ENCODE peak calls at places on chromosomes 3 and 15, in ten cellular contexts. One of them, this sample, is unnamed.

GRCh38 chr3:30112904-30113484 is 493.4 kb upstream of the TGFBR2 start:
- DNase-seq in GM03348: peak
- DNase-seq in caudate nucleus: no peak
- DNase-seq in AG08395: peak
- DNase-seq in endothelial cell: no peak
- DNase-seq in epithelial cell of esophagus: peak
- DNase-seq in HFF-Myc: peak
- DNase-seq in activated T-helper 1 cell treated with Interleukin-2 at 50 U/mL for 16 hours: no peak
- DNase-seq in amniotic stem cell: no peak
- DNase-seq in NCI-H1092 treated with DMSO at 0.1 percent for 48 hours: peak
- DNase-seq in this sample: peak

GRCh38 chr15:29115093-29115991 is 154.3 kb downstream of the NSMCE3 start:
- DNase-seq in caudate nucleus: no peak
- DNase-seq in activated T-helper 1 cell treated with Interleukin-2 at 50 U/mL for 16 hours: no peak
- DNase-seq in epithelial cell of esophagus: no peak
- DNase-seq in AG08395: peak
- DNase-seq in endothelial cell: peak
- DNase-seq in GM03348: peak
- DNase-seq in amniotic stem cell: no peak
- DNase-seq in NCI-H1092 treated with DMSO at 0.1 percent for 48 hours: no peak
- DNase-seq in HFF-Myc: no peak
- DNase-seq in this sample: no peak

GRCh38 chr3:172103724-172104123 is 64.3 kb downstream of the FNDC3B start:
- DNase-seq in epithelial cell of esophagus: peak
- DNase-seq in amniotic stem cell: no peak
- DNase-seq in GM03348: peak
- DNase-seq in NCI-H1092 treated with DMSO at 0.1 percent for 48 hours: no peak
- DNase-seq in activated T-helper 1 cell treated with Interleukin-2 at 50 U/mL for 16 hours: no peak
- DNase-seq in HFF-Myc: no peak
- DNase-seq in caudate nucleus: no peak
- DNase-seq in endothelial cell: no peak
- DNase-seq in AG08395: peak
- DNase-seq in this sample: no peak

GRCh38 chr3:120349819-120350125 is 618 bp upstream of the LRRC58 start:
- DNase-seq in NCI-H1092 treated with DMSO at 0.1 percent for 48 hours: peak
- DNase-seq in HFF-Myc: no peak
- DNase-seq in amniotic stem cell: no peak
- DNase-seq in endothelial cell: no peak
- DNase-seq in epithelial cell of esophagus: no peak
- DNase-seq in GM03348: no peak
- DNase-seq in activated T-helper 1 cell treated with Interleukin-2 at 50 U/mL for 16 hours: no peak
- DNase-seq in AG08395: no peak
- DNase-seq in caudate nucleus: no peak
- DNase-seq in this sample: no peak

GRCh38 chr15:78147566-78147965 is 1.6 kb upstream of the IDH3A start:
- DNase-seq in activated T-helper 1 cell treated with Interleukin-2 at 50 U/mL for 16 hours: no peak
- DNase-seq in AG08395: no peak
- DNase-seq in NCI-H1092 treated with DMSO at 0.1 percent for 48 hours: no peak
- DNase-seq in endothelial cell: no peak
- DNase-seq in GM03348: no peak
- DNase-seq in amniotic stem cell: no peak
- DNase-seq in caudate nucleus: no peak
- DNase-seq in HFF-Myc: no peak
- DNase-seq in epithelial cell of esophagus: no peak
- DNase-seq in this sample: no peak

GRCh38 chr3:104460477-104461406 is 906.0 kb upstream of the ALCAM start:
- DNase-seq in amniotic stem cell: peak
- DNase-seq in epithelial cell of esophagus: peak
- DNase-seq in NCI-H1092 treated with DMSO at 0.1 percent for 48 hours: no peak
- DNase-seq in GM03348: peak
- DNase-seq in caudate nucleus: no peak
- DNase-seq in activated T-helper 1 cell treated with Interleukin-2 at 50 U/mL for 16 hours: no peak
- DNase-seq in AG08395: peak
- DNase-seq in HFF-Myc: peak
- DNase-seq in endothelial cell: no peak
- DNase-seq in this sample: peak

GRCh38 chr15:38522922-38523321 is 41.7 kb downstream of the RASGRP1 start:
- DNase-seq in GM03348: no peak
- DNase-seq in activated T-helper 1 cell treated with Interleukin-2 at 50 U/mL for 16 hours: no peak
- DNase-seq in NCI-H1092 treated with DMSO at 0.1 percent for 48 hours: no peak
- DNase-seq in HFF-Myc: no peak
- DNase-seq in caudate nucleus: no peak
- DNase-seq in AG08395: no peak
- DNase-seq in epithelial cell of esophagus: no peak
- DNase-seq in endothelial cell: no peak
- DNase-seq in amniotic stem cell: no peak
- DNase-seq in this sample: no peak

GRCh38 chr3:184697845-184698244 is 14.0 kb downstream of the MAGEF1 start:
- DNase-seq in activated T-helper 1 cell treated with Interleukin-2 at 50 U/mL for 16 hours: no peak
- DNase-seq in caudate nucleus: no peak
- DNase-seq in AG08395: no peak
- DNase-seq in amniotic stem cell: no peak
- DNase-seq in endothelial cell: no peak
- DNase-seq in GM03348: no peak
- DNase-seq in epithelial cell of esophagus: no peak
- DNase-seq in HFF-Myc: no peak
- DNase-seq in NCI-H1092 treated with DMSO at 0.1 percent for 48 hours: no peak
- DNase-seq in this sample: no peak

GRCh38 chr15:63373330-63373729 is 8.3 kb downstream of the CA12 start:
- DNase-seq in HFF-Myc: no peak
- DNase-seq in GM03348: no peak
- DNase-seq in epithelial cell of esophagus: peak
- DNase-seq in AG08395: no peak
- DNase-seq in caudate nucleus: no peak
- DNase-seq in NCI-H1092 treated with DMSO at 0.1 percent for 48 hours: no peak
- DNase-seq in endothelial cell: no peak
- DNase-seq in amniotic stem cell: no peak
- DNase-seq in activated T-helper 1 cell treated with Interleukin-2 at 50 U/mL for 16 hours: no peak
- DNase-seq in this sample: no peak

GRCh38 chr3:101812895-101813294 is 33.9 kb downstream of the NXPE3 start:
- DNase-seq in NCI-H1092 treated with DMSO at 0.1 percent for 48 hours: no peak
- DNase-seq in caudate nucleus: no peak
- DNase-seq in GM03348: no peak
- DNase-seq in amniotic stem cell: no peak
- DNase-seq in epithelial cell of esophagus: no peak
- DNase-seq in HFF-Myc: no peak
- DNase-seq in activated T-helper 1 cell treated with Interleukin-2 at 50 U/mL for 16 hours: no peak
- DNase-seq in AG08395: no peak
- DNase-seq in endothelial cell: no peak
- DNase-seq in this sample: no peak

GRCh38 chr3:143737065-143737464 is 111.2 kb downstream of the SLC9A9 start:
- DNase-seq in amniotic stem cell: no peak
- DNase-seq in GM03348: no peak
- DNase-seq in HFF-Myc: no peak
- DNase-seq in caudate nucleus: no peak
- DNase-seq in activated T-helper 1 cell treated with Interleukin-2 at 50 U/mL for 16 hours: no peak
- DNase-seq in epithelial cell of esophagus: peak
- DNase-seq in NCI-H1092 treated with DMSO at 0.1 percent for 48 hours: no peak
- DNase-seq in endothelial cell: no peak
- DNase-seq in AG08395: no peak
- DNase-seq in this sample: no peak

GRCh38 chr3:129313415-129313982 is 34.8 kb downstream of the HMCES start:
- DNase-seq in NCI-H1092 treated with DMSO at 0.1 percent for 48 hours: no peak
- DNase-seq in GM03348: no peak
- DNase-seq in epithelial cell of esophagus: peak
- DNase-seq in endothelial cell: no peak
- DNase-seq in caudate nucleus: no peak
- DNase-seq in HFF-Myc: no peak
- DNase-seq in amniotic stem cell: no peak
- DNase-seq in AG08395: no peak
- DNase-seq in activated T-helper 1 cell treated with Interleukin-2 at 50 U/mL for 16 hours: no peak
- DNase-seq in this sample: no peak

GRCh38 chr3:51681453-51681852 is 10.4 kb downstream of the TEX264 start:
- DNase-seq in amniotic stem cell: no peak
- DNase-seq in HFF-Myc: no peak
- DNase-seq in NCI-H1092 treated with DMSO at 0.1 percent for 48 hours: no peak
- DNase-seq in epithelial cell of esophagus: peak
- DNase-seq in endothelial cell: no peak
- DNase-seq in GM03348: peak
- DNase-seq in caudate nucleus: no peak
- DNase-seq in AG08395: peak
- DNase-seq in activated T-helper 1 cell treated with Interleukin-2 at 50 U/mL for 16 hours: peak
- DNase-seq in this sample: peak

GRCh38 chr3:23867400-23867799 is 49.4 kb downstream of the NKIRAS1 start:
- DNase-seq in amniotic stem cell: no peak
- DNase-seq in GM03348: no peak
- DNase-seq in epithelial cell of esophagus: no peak
- DNase-seq in NCI-H1092 treated with DMSO at 0.1 percent for 48 hours: no peak
- DNase-seq in AG08395: no peak
- DNase-seq in activated T-helper 1 cell treated with Interleukin-2 at 50 U/mL for 16 hours: no peak
- DNase-seq in caudate nucleus: no peak
- DNase-seq in endothelial cell: no peak
- DNase-seq in HFF-Myc: no peak
- DNase-seq in this sample: no peak

GRCh38 chr15:26378304-26378703 is 394.6 kb downstream of the GABRB3 start:
- DNase-seq in NCI-H1092 treated with DMSO at 0.1 percent for 48 hours: no peak
- DNase-seq in amniotic stem cell: no peak
- DNase-seq in caudate nucleus: no peak
- DNase-seq in GM03348: no peak
- DNase-seq in AG08395: no peak
- DNase-seq in HFF-Myc: no peak
- DNase-seq in activated T-helper 1 cell treated with Interleukin-2 at 50 U/mL for 16 hours: no peak
- DNase-seq in endothelial cell: no peak
- DNase-seq in epithelial cell of esophagus: no peak
- DNase-seq in this sample: no peak

GRCh38 chr3:152780553-152780952 is 54.4 kb upstream of the P2RY1 start:
- DNase-seq in caudate nucleus: no peak
- DNase-seq in NCI-H1092 treated with DMSO at 0.1 percent for 48 hours: no peak
- DNase-seq in AG08395: peak
- DNase-seq in HFF-Myc: no peak
- DNase-seq in epithelial cell of esophagus: peak
- DNase-seq in amniotic stem cell: no peak
- DNase-seq in activated T-helper 1 cell treated with Interleukin-2 at 50 U/mL for 16 hours: no peak
- DNase-seq in GM03348: no peak
- DNase-seq in endothelial cell: no peak
- DNase-seq in this sample: peak

GRCh38 chr3:149830902-149831301 is 17.9 kb downstream of the RNF13 start:
- DNase-seq in epithelial cell of esophagus: no peak
- DNase-seq in GM03348: no peak
- DNase-seq in activated T-helper 1 cell treated with Interleukin-2 at 50 U/mL for 16 hours: no peak
- DNase-seq in HFF-Myc: no peak
- DNase-seq in AG08395: no peak
- DNase-seq in endothelial cell: no peak
- DNase-seq in amniotic stem cell: no peak
- DNase-seq in caudate nucleus: no peak
- DNase-seq in NCI-H1092 treated with DMSO at 0.1 percent for 48 hours: no peak
- DNase-seq in this sample: no peak

GRCh38 chr3:97938444-97938843 is 33.8 kb downstream of the RIOX2 start:
- DNase-seq in amniotic stem cell: no peak
- DNase-seq in AG08395: no peak
- DNase-seq in HFF-Myc: no peak
- DNase-seq in activated T-helper 1 cell treated with Interleukin-2 at 50 U/mL for 16 hours: no peak
- DNase-seq in GM03348: no peak
- DNase-seq in endothelial cell: no peak
- DNase-seq in epithelial cell of esophagus: no peak
- DNase-seq in caudate nucleus: no peak
- DNase-seq in NCI-H1092 treated with DMSO at 0.1 percent for 48 hours: no peak
- DNase-seq in this sample: no peak

GRCh38 chr3:15451468-15452113 is 24.2 kb downstream of the EAF1 start:
- DNase-seq in HFF-Myc: no peak
- DNase-seq in caudate nucleus: no peak
- DNase-seq in AG08395: no peak
- DNase-seq in amniotic stem cell: no peak
- DNase-seq in NCI-H1092 treated with DMSO at 0.1 percent for 48 hours: no peak
- DNase-seq in activated T-helper 1 cell treated with Interleukin-2 at 50 U/mL for 16 hours: no peak
- DNase-seq in endothelial cell: no peak
- DNase-seq in epithelial cell of esophagus: no peak
- DNase-seq in GM03348: no peak
- DNase-seq in this sample: no peak

GRCh38 chr3:7520059-7520458 is 659.1 kb downstream of the GRM7 start:
- DNase-seq in GM03348: no peak
- DNase-seq in epithelial cell of esophagus: no peak
- DNase-seq in activated T-helper 1 cell treated with Interleukin-2 at 50 U/mL for 16 hours: no peak
- DNase-seq in AG08395: no peak
- DNase-seq in amniotic stem cell: no peak
- DNase-seq in HFF-Myc: no peak
- DNase-seq in caudate nucleus: no peak
- DNase-seq in NCI-H1092 treated with DMSO at 0.1 percent for 48 hours: no peak
- DNase-seq in endothelial cell: no peak
- DNase-seq in this sample: no peak

GRCh38 chr15:37217567-37217966 is 117.2 kb upstream of the MEIS2 start:
- DNase-seq in epithelial cell of esophagus: peak
- DNase-seq in activated T-helper 1 cell treated with Interleukin-2 at 50 U/mL for 16 hours: no peak
- DNase-seq in endothelial cell: no peak
- DNase-seq in amniotic stem cell: no peak
- DNase-seq in AG08395: no peak
- DNase-seq in NCI-H1092 treated with DMSO at 0.1 percent for 48 hours: no peak
- DNase-seq in HFF-Myc: no peak
- DNase-seq in GM03348: no peak
- DNase-seq in caudate nucleus: no peak
- DNase-seq in this sample: no peak

GRCh38 chr3:181739628-181740027 is 27.9 kb downstream of the SOX2 start:
- DNase-seq in NCI-H1092 treated with DMSO at 0.1 percent for 48 hours: no peak
- DNase-seq in HFF-Myc: no peak
- DNase-seq in epithelial cell of esophagus: peak
- DNase-seq in amniotic stem cell: no peak
- DNase-seq in activated T-helper 1 cell treated with Interleukin-2 at 50 U/mL for 16 hours: no peak
- DNase-seq in AG08395: no peak
- DNase-seq in GM03348: no peak
- DNase-seq in endothelial cell: no peak
- DNase-seq in caudate nucleus: no peak
- DNase-seq in this sample: no peak